ENCODE peak calls at places on chromosomes 4 and X, in four cellular contexts. One of them, this sample, is unnamed.

GRCh38 chr4:154277164-154277563 is 214.4 kb downstream of the DCHS2 start:
- ATAC-seq in GM23338: peak; percentile 100
- ATAC-seq in upper lobe of left lung: no peak
- ATAC-seq in HCT116: no peak
- ATAC-seq in this sample: no peak

GRCh38 chrX:15269618-15270521 is at the start of gene ASB9:
- ATAC-seq in GM23338: peak; percentile 51
- ATAC-seq in HCT116: peak; percentile 89
- ATAC-seq in upper lobe of left lung: peak; percentile 73
- ATAC-seq in this sample: peak; percentile 67

GRCh38 chrX:53682885-53683555 is 3.5 kb downstream of the HUWE1 start:
- ATAC-seq in upper lobe of left lung: peak; percentile 7
- ATAC-seq in GM23338: peak; percentile 6
- ATAC-seq in HCT116: peak; percentile 16
- ATAC-seq in this sample: no peak

GRCh38 chr4:85126991-85127591 is 160.6 kb upstream of the WDFY3 start:
- ATAC-seq in upper lobe of left lung: no peak
- ATAC-seq in GM23338: no peak
- ATAC-seq in HCT116: no peak
- ATAC-seq in this sample: no peak

GRCh38 chr4:19156786-19157185 is 1094.9 kb upstream of the SLIT2 start:
- ATAC-seq in HCT116: no peak
- ATAC-seq in upper lobe of left lung: no peak
- ATAC-seq in GM23338: peak; percentile 39
- ATAC-seq in this sample: no peak

GRCh38 chrX:8749697-8750096 is 17.8 kb upstream of the ANOS1 start:
- ATAC-seq in HCT116: no peak
- ATAC-seq in GM23338: no peak
- ATAC-seq in upper lobe of left lung: no peak
- ATAC-seq in this sample: no peak

GRCh38 chr4:83340692-83341343 is 6.2 kb upstream of the HPSE start:
- ATAC-seq in GM23338: no peak
- ATAC-seq in upper lobe of left lung: no peak
- ATAC-seq in HCT116: no peak
- ATAC-seq in this sample: no peak

GRCh38 chr4:5385741-5386251 is 322.6 kb downstream of the EVC2 start:
- ATAC-seq in upper lobe of left lung: peak; percentile 34
- ATAC-seq in HCT116: peak; percentile 39
- ATAC-seq in GM23338: no peak
- ATAC-seq in this sample: no peak

GRCh38 chr4:41204400-41204978 is 9.9 kb downstream of the APBB2 start:
- ATAC-seq in HCT116: peak; percentile 81
- ATAC-seq in upper lobe of left lung: peak; percentile 57
- ATAC-seq in GM23338: peak; percentile 18
- ATAC-seq in this sample: no peak

GRCh38 chr4:150647008-150647407 is 65.1 kb downstream of the MAB21L2 start:
- ATAC-seq in upper lobe of left lung: no peak
- ATAC-seq in GM23338: no peak
- ATAC-seq in HCT116: no peak
- ATAC-seq in this sample: no peak

GRCh38 chr4:39699676-39700409 is 1.9 kb downstream of the UBE2K start:
- ATAC-seq in upper lobe of left lung: no peak
- ATAC-seq in HCT116: no peak
- ATAC-seq in GM23338: no peak
- ATAC-seq in this sample: no peak

GRCh38 chr4:7388627-7389026 is 46.1 kb downstream of the PSAPL1 start:
- ATAC-seq in HCT116: no peak
- ATAC-seq in GM23338: no peak
- ATAC-seq in upper lobe of left lung: no peak
- ATAC-seq in this sample: no peak

GRCh38 chrX:111447298-111447697 is 35.3 kb upstream of the DCX start:
- ATAC-seq in upper lobe of left lung: no peak
- ATAC-seq in HCT116: peak; percentile 55
- ATAC-seq in GM23338: peak; percentile 48
- ATAC-seq in this sample: no peak

GRCh38 chr4:137678796-137679195 is 146.5 kb upstream of the PCDH18 start:
- ATAC-seq in HCT116: no peak
- ATAC-seq in upper lobe of left lung: no peak
- ATAC-seq in GM23338: no peak
- ATAC-seq in this sample: no peak

GRCh38 chrX:40373025-40373424 is 207.7 kb upstream of the ATP6AP2 start:
- ATAC-seq in HCT116: no peak
- ATAC-seq in GM23338: no peak
- ATAC-seq in upper lobe of left lung: no peak
- ATAC-seq in this sample: no peak

GRCh38 chr4:92012899-92013867 is 290.6 kb upstream of the GRID2 start:
- ATAC-seq in GM23338: peak; percentile 94
- ATAC-seq in upper lobe of left lung: no peak
- ATAC-seq in HCT116: no peak
- ATAC-seq in this sample: no peak

GRCh38 chrX:109704563-109704962 is 28.5 kb downstream of the ACSL4 start:
- ATAC-seq in GM23338: no peak
- ATAC-seq in upper lobe of left lung: no peak
- ATAC-seq in HCT116: no peak
- ATAC-seq in this sample: no peak

GRCh38 chr4:151921371-151921770 is 160.6 kb upstream of the GATB start:
- ATAC-seq in HCT116: no peak
- ATAC-seq in GM23338: no peak
- ATAC-seq in upper lobe of left lung: no peak
- ATAC-seq in this sample: no peak

GRCh38 chr4:70948665-70949284 is 44.7 kb upstream of the DCK start:
- ATAC-seq in GM23338: peak; percentile 38
- ATAC-seq in upper lobe of left lung: no peak
- ATAC-seq in HCT116: no peak
- ATAC-seq in this sample: no peak

GRCh38 chrX:281166-281999 is at the start of gene PLCXD1:
- ATAC-seq in GM23338: peak; percentile 60
- ATAC-seq in HCT116: no peak
- ATAC-seq in upper lobe of left lung: no peak
- ATAC-seq in this sample: no peak

GRCh38 chr4:150962245-150962644 is 52.8 kb downstream of the LRBA start:
- ATAC-seq in HCT116: no peak
- ATAC-seq in upper lobe of left lung: no peak
- ATAC-seq in GM23338: no peak
- ATAC-seq in this sample: no peak

GRCh38 chrX:42466706-42467105 is 311.3 kb downstream of the PPP1R2C start:
- ATAC-seq in GM23338: no peak
- ATAC-seq in upper lobe of left lung: no peak
- ATAC-seq in HCT116: peak; percentile 40
- ATAC-seq in this sample: no peak
- TF ChIP-seq POLR2AphosphoS5 in GM23338: no peak
- TF ChIP-seq POLR2AphosphoS5 in upper lobe of left lung: no peak
- TF ChIP-seq POLR2AphosphoS5 in HCT116: no peak
- TF ChIP-seq POLR2AphosphoS5 in this sample: no peak

GRCh38 chr4:10105421-10105820 is 11.2 kb downstream of the WDR1 start:
- ATAC-seq in GM23338: no peak
- ATAC-seq in HCT116: no peak
- ATAC-seq in upper lobe of left lung: no peak
- ATAC-seq in this sample: no peak

GRCh38 chr4:10104991-10105276 is 11.7 kb downstream of the WDR1 start:
- ATAC-seq in GM23338: no peak
- ATAC-seq in HCT116: no peak
- ATAC-seq in upper lobe of left lung: no peak
- ATAC-seq in this sample: no peak

GRCh38 chr4:10107111-10108091 is 9.2 kb downstream of the WDR1 start:
- ATAC-seq in upper lobe of left lung: peak; percentile 66
- ATAC-seq in HCT116: peak; percentile 54
- ATAC-seq in GM23338: no peak
- ATAC-seq in this sample: peak; percentile 16

GRCh38 chr4:10106421-10107039 is 10.1 kb downstream of the WDR1 start:
- ATAC-seq in GM23338: peak; percentile 2
- ATAC-seq in HCT116: peak; percentile 91
- ATAC-seq in upper lobe of left lung: peak; percentile 91
- ATAC-seq in this sample: peak; percentile 90

DNA sequence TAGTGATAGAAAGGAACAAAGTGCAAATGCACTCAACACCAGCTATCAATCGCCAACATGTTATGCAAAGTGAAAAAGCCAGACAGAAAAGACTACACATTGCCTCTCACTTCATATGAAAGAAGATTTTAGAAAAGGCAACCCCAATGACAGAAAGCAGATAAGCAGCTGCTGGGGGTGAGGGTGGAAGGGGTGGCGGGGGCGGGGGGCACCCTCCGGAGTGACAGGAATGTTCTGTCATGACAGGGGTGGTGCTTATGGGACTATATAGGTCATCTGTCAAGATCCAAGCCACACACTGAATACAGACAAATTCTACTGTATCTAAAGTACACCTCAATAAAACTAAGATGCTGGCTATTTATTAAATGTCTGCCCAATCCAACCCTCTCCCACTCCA is 10.7 kb downstream of the WDR1 start:
- ATAC-seq in upper lobe of left lung: no peak
- ATAC-seq in GM23338: no peak
- ATAC-seq in HCT116: no peak
- ATAC-seq in this sample: no peak
- H3K4me1 ChIP-seq in upper lobe of left lung: peaks cover 93% of the 10 kb centered on the region
- H3K4me1 ChIP-seq in GM23338: peaks cover 11% of the 10 kb centered on the region
- H3K4me1 ChIP-seq in HCT116: peaks cover 69% of the 10 kb centered on the region
- H3K4me1 ChIP-seq in this sample: peaks cover 91% of the 10 kb centered on the region

DNA sequence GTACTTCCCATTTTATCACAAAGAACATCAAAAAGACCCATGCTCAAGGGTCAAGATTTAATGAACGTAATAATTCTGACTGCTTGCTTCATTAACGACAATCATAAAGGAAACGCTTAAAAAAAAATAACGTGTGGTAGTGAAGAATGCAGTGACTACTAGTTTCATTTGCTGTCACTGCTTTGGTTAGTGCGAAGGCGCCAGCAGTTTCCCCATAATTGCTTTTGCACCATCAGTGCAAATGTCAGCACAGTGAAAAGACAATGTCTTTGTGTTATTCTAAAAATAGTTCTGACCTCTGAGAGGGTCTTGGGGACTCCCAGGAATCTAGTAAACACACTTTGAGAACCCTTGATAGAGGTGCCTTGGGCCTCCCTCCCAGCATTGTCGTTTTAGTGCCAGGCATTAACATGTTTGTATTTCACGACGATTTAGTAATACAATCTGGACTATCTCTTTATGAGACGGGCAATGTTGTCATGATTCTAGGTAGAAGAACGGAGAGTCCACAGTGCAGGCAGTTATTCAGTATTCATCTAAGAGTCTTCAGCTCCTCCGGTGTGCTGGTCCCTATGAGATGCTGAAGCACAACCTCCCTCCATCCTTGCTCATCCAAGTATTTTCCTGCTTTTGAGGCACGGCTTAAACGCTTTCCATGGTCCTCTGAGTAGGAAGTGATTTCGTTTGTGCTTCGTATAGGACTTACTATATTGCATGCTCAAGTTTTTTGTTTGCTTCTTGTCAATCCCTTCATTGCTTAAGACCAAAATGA is 71.1 kb downstream of the AFF1 start:
- ATAC-seq in upper lobe of left lung: peak; percentile 1
- ATAC-seq in HCT116: peak; percentile 3
- ATAC-seq in GM23338: peak; percentile 7
- ATAC-seq in this sample: peak; percentile 5
- TF ChIP-seq POLR2AphosphoS5 in upper lobe of left lung: no peak
- TF ChIP-seq POLR2AphosphoS5 in HCT116: no peak
- TF ChIP-seq POLR2AphosphoS5 in GM23338: no peak
- TF ChIP-seq POLR2AphosphoS5 in this sample: peak; percentile 20

DNA sequence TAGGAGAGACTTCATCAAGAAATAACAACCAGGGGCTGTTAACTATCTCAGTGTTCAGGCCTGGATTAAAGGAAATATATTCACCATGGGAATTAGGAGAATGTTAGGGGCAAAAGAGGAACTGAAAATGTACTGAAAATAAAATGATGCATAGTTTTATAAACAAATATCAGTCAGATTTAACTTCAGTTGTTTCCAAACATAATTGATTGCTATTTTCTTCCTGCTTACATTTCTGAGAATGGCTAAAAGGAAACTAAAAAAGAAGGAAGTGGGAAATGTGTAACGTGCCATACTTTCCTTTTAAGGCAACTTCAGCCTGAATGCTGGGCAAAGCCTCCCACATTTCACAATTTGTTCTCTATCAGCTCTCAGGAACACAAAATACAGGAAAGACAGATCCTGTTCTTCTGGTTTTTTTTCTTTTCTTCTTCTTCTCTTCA is 178.1 kb downstream of the MAML3 start:
- ATAC-seq in GM23338: no peak
- ATAC-seq in upper lobe of left lung: peak; percentile 85
- ATAC-seq in HCT116: no peak
- ATAC-seq in this sample: peak; percentile 88
- H3K4me1 ChIP-seq in GM23338: peaks cover 5% of the 10 kb centered on the region
- H3K4me1 ChIP-seq in upper lobe of left lung: peaks cover 42% of the 10 kb centered on the region
- H3K4me1 ChIP-seq in HCT116: no peaks in the 10 kb centered on the region
- H3K4me1 ChIP-seq in this sample: peaks cover 46% of the 10 kb centered on the region

DNA sequence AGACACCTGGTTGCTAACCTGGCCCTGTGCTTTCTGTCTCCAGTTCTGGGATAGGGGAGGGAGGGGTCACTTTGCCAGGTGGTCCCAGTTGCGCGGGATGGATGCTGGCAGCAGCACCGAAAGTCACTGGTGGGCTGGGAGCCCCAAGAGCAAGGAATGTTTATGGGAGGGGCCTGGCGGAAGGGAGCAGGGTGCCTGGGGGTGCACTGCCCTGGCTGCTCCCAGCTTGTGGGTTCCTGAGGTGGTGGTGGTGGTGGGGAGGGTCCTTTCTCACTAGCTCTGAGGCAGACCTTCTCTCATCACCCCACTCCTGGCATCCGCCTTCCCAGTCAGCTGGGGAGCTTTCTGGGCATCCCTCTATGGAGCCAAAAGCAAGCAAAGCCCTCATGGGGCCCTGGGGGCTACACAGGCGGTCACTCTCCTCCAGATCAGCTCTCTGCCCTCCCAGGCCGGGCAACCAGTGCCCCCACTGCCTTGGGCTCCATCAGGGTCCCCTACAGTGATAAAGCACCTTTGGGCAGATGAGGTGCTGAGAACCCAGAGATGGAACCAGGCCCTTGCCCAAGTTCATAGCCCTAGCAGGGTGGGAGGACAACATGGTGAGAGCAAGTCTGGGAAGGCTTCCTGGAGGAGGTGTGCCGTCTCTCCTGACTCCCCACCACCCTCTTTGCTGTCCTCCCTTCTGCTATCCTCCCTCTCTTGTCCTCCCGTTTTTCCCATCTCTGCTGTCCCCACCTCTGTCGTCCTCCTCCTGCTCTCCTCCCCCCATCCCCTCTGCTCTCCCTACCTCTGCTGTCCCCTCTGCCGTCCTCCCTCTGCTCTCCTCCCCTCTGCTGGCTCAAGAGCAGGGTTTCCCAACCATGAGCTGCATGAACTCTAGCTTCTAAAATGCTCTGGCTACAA is 16.0 kb downstream of the FGFR3 start:
- ATAC-seq in HCT116: no peak
- ATAC-seq in GM23338: no peak
- ATAC-seq in upper lobe of left lung: no peak
- ATAC-seq in this sample: no peak
- TF ChIP-seq POLR2AphosphoS5 in HCT116: no peak
- TF ChIP-seq POLR2AphosphoS5 in GM23338: no peak
- TF ChIP-seq POLR2AphosphoS5 in upper lobe of left lung: no peak
- TF ChIP-seq POLR2AphosphoS5 in this sample: no peak

This sample was measured in gastroesophageal sphincter.